ENCODE peak calls at places on chromosomes 4 and X, in four cellular contexts. N is heart right ventricle; V is hypothalamus; K is effector memory CD4-positive, alpha-beta T cell. R is an unnamed sample.

GRCh38 chr4:156252300-156253016 is 298.8 kb upstream of the CTSO start:
- DNase-seq in N (no peak), V (no peak), K (no peak), R (no peak)

GRCh38 chr4:108270466-108271450 is 102.0 kb upstream of the LEF1 start:
- DNase-seq in N (no peak), V (no peak), K (no peak), R (no peak)

GRCh38 chr4:137981277-137981676 is 260.9 kb downstream of the SLC7A11 start:
- DNase-seq in N (no peak), V (no peak), K (no peak), R (no peak)

GRCh38 chr4:107845721-107846120 is 21.0 kb downstream of the SGMS2 start:
- DNase-seq in N (no peak), V (no peak), K (no peak), R (no peak)

GRCh38 chrX:106404512-106404911 is 207.3 kb upstream of the RADX start:
- DNase-seq in N (no peak), V (no peak), K (no peak), R (no peak)

GRCh38 chrX:70449457-70449966 is 4.9 kb downstream of the DLG3 start:
- DNase-seq in N (no peak), V (no peak), K (no peak), R (no peak)

GRCh38 chr4:61094854-61095598 is 105.1 kb upstream of the ADGRL3 start:
- DNase-seq in N (no peak), V (no peak), K (no peak), R (no peak)

GRCh38 chr4:110510955-110511544 is 35.1 kb downstream of the ENPEP start:
- DNase-seq in N (no peak), V (no peak), K (no peak), R (no peak)

GRCh38 chr4:13292372-13292771 is 191.8 kb downstream of the RAB28 start:
- DNase-seq in N (no peak), V (no peak), K (no peak), R (no peak)

GRCh38 chr4:23333946-23334878 is 555.6 kb downstream of the PPARGC1A start:
- DNase-seq in N (peak; percentile 7), V (no peak), K (peak; percentile 9), R (no peak)

GRCh38 chr4:180058731-180059215 is 2184.4 kb upstream of the TENM3 start:
- DNase-seq in N (peak; percentile 5), V (peak; percentile 52), K (no peak), R (no peak)

GRCh38 chr4:6908397-6909112 is 1.1 kb upstream of the TBC1D14 start:
- DNase-seq in N (no peak), V (no peak), K (no peak), R (no peak)

GRCh38 chr4:122118243-122118642 is 33.9 kb upstream of the BLTP1 start:
- DNase-seq in N (no peak), V (no peak), K (no peak), R (no peak)

GRCh38 chr4:144627663-144628076 is 18.3 kb upstream of the HHIP start:
- DNase-seq in N (no peak), V (no peak), K (no peak), R (no peak)

GRCh38 chr4:24416293-24416692 is 168.1 kb downstream of the DHX15 start:
- DNase-seq in N (peak; percentile 8), V (no peak), K (no peak), R (no peak)

GRCh38 chr4:87543835-87544461 is 14.8 kb upstream of the SPARCL1 start:
- DNase-seq in N (peak; percentile 48), V (no peak), K (no peak), R (no peak)

GRCh38 chr4:94826206-94826605 is 68.5 kb downstream of the BMPR1B start:
- DNase-seq in N (no peak), V (no peak), K (no peak), R (no peak)

GRCh38 chr4:87939978-87940690 is 35.4 kb upstream of the SPP1 start:
- DNase-seq in N (no peak), V (no peak), K (no peak), R (no peak)

GRCh38 chr4:67879486-67879885 is 4.3 kb downstream of the TMPRSS11D start:
- DNase-seq in N (no peak), V (no peak), K (no peak), R (no peak)

GRCh38 chr4:108877821-108878220 is 115.0 kb upstream of the ETNPPL start:
- DNase-seq in N (no peak), V (no peak), K (no peak), R (no peak)

GRCh38 chrX:19535481-19535880 is 20.2 kb upstream of the MAP3K15 start:
- DNase-seq in N (no peak), V (no peak), K (no peak), R (no peak)

GRCh38 chr4:10506077-10506476 is 48.9 kb upstream of the ZNF518B start:
- DNase-seq in N (no peak), V (no peak), K (no peak), R (no peak)

GRCh38 chr4:151563194-151563593 is 154.2 kb downstream of the FHIP1A start:
- DNase-seq in N (no peak), V (no peak), K (no peak), R (no peak)

GRCh38 chrX:74925210-74926088 is at the start of gene NEXMIF:
- DNase-seq in N (no peak), V (peak; percentile 11), K (no peak), R (no peak)

GRCh38 chr4:98905834-98906233 is 23.1 kb downstream of the EIF4E start:
- DNase-seq in N (no peak), V (no peak), K (no peak), R (no peak)

GRCh38 chr4:144948009-144948408 is 150.0 kb downstream of the ANAPC10 start:
- DNase-seq in N (no peak), V (no peak), K (no peak), R (no peak)

GRCh38 chrX:47831788-47832187 is 4.9 kb upstream of the ZNF81 start:
- DNase-seq in N (peak; percentile 12), V (peak; percentile 7), K (peak; percentile 30), R (peak; percentile 18)

GRCh38 chr4:87499415-87500106 is 29.6 kb downstream of the SPARCL1 start:
- DNase-seq in N (no peak), V (no peak), K (no peak), R (no peak)

GRCh38 chr4:23747131-23747752 is 142.6 kb downstream of the PPARGC1A start:
- DNase-seq in N (no peak), V (peak; percentile 4), K (no peak), R (no peak)

GRCh38 chr4:139184129-139184528 is 7.1 kb upstream of the ELF2 start:
- DNase-seq in N (no peak), V (no peak), K (no peak), R (no peak)

R was measured in T-helper 17 cell.